ENCODE peak calls at places on chromosomes 11 and 22, in four cellular contexts. D is NCI-H526, U is HT1080, A is H9. O is an unnamed sample.

GRCh38 chr11:79592441-79593223 is 151.8 kb upstream of the TENM4 start:
- DNase-seq in D (no peak), A (no peak), U (no peak), O (no peak)

GRCh38 chr11:20109731-20110445 is 50.4 kb downstream of the DBX1 start:
- DNase-seq in D (no peak), A (no peak), U (peak), O (no peak)

GRCh38 chr22:35379146-35379993 is 1.5 kb upstream of the HMOX1 start:
- DNase-seq in U (no peak), A (no peak), D (no peak), O (no peak)

GRCh38 chr11:123523539-123523938 is 93.5 kb downstream of the GRAMD1B start:
- DNase-seq in A (no peak), D (peak), U (no peak), O (no peak)

GRCh38 chr11:66467756-66468155 is 1.1 kb downstream of the PELI3 start:
- DNase-seq in A (peak), U (no peak), D (peak), O (peak)

GRCh38 chr22:36334838-36335603 is 52.7 kb downstream of the MYH9 start:
- DNase-seq in U (peak), D (peak), A (no peak), O (no peak)

GRCh38 chr11:66373261-66373660 is 1.7 kb upstream of the SLC29A2 start:
- DNase-seq in U (no peak), D (no peak), A (no peak), O (no peak)

GRCh38 chr11:62707277-62707771 is at the start of the genes BSCL2 and GNG3:
- DNase-seq in U (no peak), A (peak), D (peak), O (peak)

GRCh38 chr11:93686812-93687211 is 25.3 kb downstream of the CEP295 start:
- DNase-seq in D (no peak), A (no peak), U (no peak), O (no peak)

GRCh38 chr22:37897805-37898204 is 8.3 kb upstream of the MICALL1 start:
- DNase-seq in D (no peak), U (no peak), A (no peak), O (no peak)

GRCh38 chr11:113664981-113665710 is 41.0 kb downstream of the TMPRSS5 start:
- DNase-seq in A (no peak), U (no peak), D (peak), O (no peak)

GRCh38 chr11:3073029-3073435 is 15.8 kb upstream of the CARS1 start:
- DNase-seq in D (peak), A (no peak), U (no peak), O (no peak)

GRCh38 chr11:74783241-74783871 is 34.7 kb downstream of the RNF169 start:
- DNase-seq in A (no peak), D (no peak), U (peak), O (no peak)

GRCh38 chr22:27170491-27170890 is 513.1 kb downstream of the MIAT start:
- DNase-seq in D (peak), A (no peak), U (peak), O (no peak)

GRCh38 chr22:50342651-50343540 is at the start of gene PPP6R2:
- DNase-seq in U (peak), D (peak), A (peak), O (peak)

GRCh38 chr11:14927146-14927545 is 35.1 kb upstream of the CYP2R1 start:
- DNase-seq in U (peak), D (no peak), A (no peak), O (no peak)

GRCh38 chr22:35728639-35729308 is 11.1 kb downstream of the APOL5 start:
- DNase-seq in U (no peak), A (no peak), D (no peak), O (no peak)

GRCh38 chr11:1255151-1255550 is 32.3 kb downstream of the MUC5B start:
- DNase-seq in D (no peak), A (no peak), U (no peak), O (no peak)

GRCh38 chr22:17726561-17727243 is 47.6 kb downstream of the BID start:
- DNase-seq in A (no peak), D (no peak), U (no peak), O (no peak)

GRCh38 chr11:76623171-76623883 is 47.2 kb downstream of the LRRC32 start:
- DNase-seq in U (peak), A (no peak), D (no peak), O (no peak)

GRCh38 chr11:10623797-10624761 is 55.6 kb upstream of the LYVE1 start:
- DNase-seq in D (peak), A (peak), U (peak), O (no peak)

GRCh38 chr11:859394-860131 is 16.9 kb downstream of the TSPAN4 start:
- DNase-seq in U (no peak), D (peak), A (no peak), O (no peak)

GRCh38 chr11:8045839-8046238 is 35.2 kb upstream of the TUB start:
- DNase-seq in A (peak), D (no peak), U (no peak), O (no peak)

GRCh38 chr11:20213790-20214189 is 53.5 kb upstream of the DBX1 start:
- DNase-seq in U (no peak), D (no peak), A (no peak), O (no peak)

GRCh38 chr11:73399159-73400090 is 23.2 kb downstream of the RELT start:
- DNase-seq in D (no peak), U (peak), A (no peak), O (peak)